ENCODE peak calls at places on chromosomes 6 and 20, in ten cellular contexts. One of them, this sample, is unnamed.

GRCh38 chr20:40511478-40511877 is 177.6 kb downstream of the MAFB start:
- DNase-seq in CD8-positive, alpha-beta T cell: no peak
- DNase-seq in Karpas-422: no peak
- DNase-seq in IMR-90: no peak
- DNase-seq in CD4-positive, alpha-beta memory T cell: no peak
- DNase-seq in mammary epithelial cell: peak
- DNase-seq in right cardiac atrium: no peak
- DNase-seq in sigmoid colon: peak
- DNase-seq in transverse colon: no peak
- DNase-seq in pancreas: no peak
- DNase-seq in this sample: no peak

GRCh38 chr6:144390886-144391285 is 105.8 kb downstream of the UTRN start:
- DNase-seq in CD8-positive, alpha-beta T cell: no peak
- DNase-seq in Karpas-422: no peak
- DNase-seq in IMR-90: peak
- DNase-seq in CD4-positive, alpha-beta memory T cell: no peak
- DNase-seq in mammary epithelial cell: no peak
- DNase-seq in right cardiac atrium: no peak
- DNase-seq in sigmoid colon: no peak
- DNase-seq in transverse colon: no peak
- DNase-seq in pancreas: no peak
- DNase-seq in this sample: no peak

GRCh38 chr6:38391909-38392614 is 247.7 kb downstream of the BTBD9 start:
- DNase-seq in CD8-positive, alpha-beta T cell: no peak
- DNase-seq in Karpas-422: no peak
- DNase-seq in IMR-90: peak
- DNase-seq in CD4-positive, alpha-beta memory T cell: no peak
- DNase-seq in mammary epithelial cell: no peak
- DNase-seq in right cardiac atrium: no peak
- DNase-seq in sigmoid colon: no peak
- DNase-seq in transverse colon: no peak
- DNase-seq in pancreas: no peak
- DNase-seq in this sample: no peak

GRCh38 chr20:60407011-60407771 is 449.0 kb downstream of the CDH26 start:
- DNase-seq in CD8-positive, alpha-beta T cell: no peak
- DNase-seq in Karpas-422: no peak
- DNase-seq in IMR-90: no peak
- DNase-seq in CD4-positive, alpha-beta memory T cell: no peak
- DNase-seq in mammary epithelial cell: no peak
- DNase-seq in right cardiac atrium: no peak
- DNase-seq in sigmoid colon: no peak
- DNase-seq in transverse colon: no peak
- DNase-seq in pancreas: no peak
- DNase-seq in this sample: no peak

GRCh38 chr6:158962371-158962770 is 37.6 kb downstream of the RSPH3 start:
- DNase-seq in CD8-positive, alpha-beta T cell: no peak
- DNase-seq in Karpas-422: no peak
- DNase-seq in IMR-90: no peak
- DNase-seq in CD4-positive, alpha-beta memory T cell: no peak
- DNase-seq in mammary epithelial cell: no peak
- DNase-seq in right cardiac atrium: no peak
- DNase-seq in sigmoid colon: no peak
- DNase-seq in transverse colon: no peak
- DNase-seq in pancreas: no peak
- DNase-seq in this sample: no peak

GRCh38 chr20:24989162-24989561 is 3.4 kb downstream of the APMAP start:
- DNase-seq in CD8-positive, alpha-beta T cell: no peak
- DNase-seq in Karpas-422: no peak
- DNase-seq in IMR-90: no peak
- DNase-seq in CD4-positive, alpha-beta memory T cell: no peak
- DNase-seq in mammary epithelial cell: no peak
- DNase-seq in right cardiac atrium: no peak
- DNase-seq in sigmoid colon: peak
- DNase-seq in transverse colon: no peak
- DNase-seq in pancreas: no peak
- DNase-seq in this sample: no peak

GRCh38 chr6:32047084-32047478 is 8.9 kb downstream of the CYP21A2 start:
- DNase-seq in CD8-positive, alpha-beta T cell: no peak
- DNase-seq in Karpas-422: no peak
- DNase-seq in IMR-90: peak
- DNase-seq in CD4-positive, alpha-beta memory T cell: no peak
- DNase-seq in mammary epithelial cell: no peak
- DNase-seq in right cardiac atrium: no peak
- DNase-seq in sigmoid colon: peak
- DNase-seq in transverse colon: peak
- DNase-seq in pancreas: no peak
- DNase-seq in this sample: peak

GRCh38 chr20:63891061-63892002 is 3.6 kb upstream of the DNAJC5 start:
- DNase-seq in CD8-positive, alpha-beta T cell: no peak
- DNase-seq in Karpas-422: no peak
- DNase-seq in IMR-90: no peak
- DNase-seq in CD4-positive, alpha-beta memory T cell: no peak
- DNase-seq in mammary epithelial cell: no peak
- DNase-seq in right cardiac atrium: no peak
- DNase-seq in sigmoid colon: no peak
- DNase-seq in transverse colon: no peak
- DNase-seq in pancreas: no peak
- DNase-seq in this sample: no peak

GRCh38 chr6:148620579-148621298 is 126.1 kb upstream of the UST start:
- DNase-seq in CD8-positive, alpha-beta T cell: no peak
- DNase-seq in Karpas-422: no peak
- DNase-seq in IMR-90: no peak
- DNase-seq in CD4-positive, alpha-beta memory T cell: no peak
- DNase-seq in mammary epithelial cell: no peak
- DNase-seq in right cardiac atrium: no peak
- DNase-seq in sigmoid colon: no peak
- DNase-seq in transverse colon: no peak
- DNase-seq in pancreas: no peak
- DNase-seq in this sample: no peak
- H3K27ac ChIP-seq in CD8-positive, alpha-beta T cell: no peak
- H3K27ac ChIP-seq in Karpas-422: no peak
- H3K27ac ChIP-seq in IMR-90: no peak
- H3K27ac ChIP-seq in CD4-positive, alpha-beta memory T cell: no peak
- H3K27ac ChIP-seq in mammary epithelial cell: no peak
- H3K27ac ChIP-seq in right cardiac atrium: no peak
- H3K27ac ChIP-seq in sigmoid colon: no peak
- H3K27ac ChIP-seq in transverse colon: no peak
- H3K27ac ChIP-seq in pancreas: no peak
- H3K27ac ChIP-seq in this sample: no peak

GRCh38 chr20:13494019-13494418 is 144.7 kb downstream of the TASP1 start:
- DNase-seq in CD8-positive, alpha-beta T cell: no peak
- DNase-seq in Karpas-422: no peak
- DNase-seq in IMR-90: peak
- DNase-seq in CD4-positive, alpha-beta memory T cell: no peak
- DNase-seq in mammary epithelial cell: peak
- DNase-seq in right cardiac atrium: no peak
- DNase-seq in sigmoid colon: no peak
- DNase-seq in transverse colon: no peak
- DNase-seq in pancreas: no peak
- DNase-seq in this sample: no peak
- H3K27ac ChIP-seq in CD8-positive, alpha-beta T cell: no peak
- H3K27ac ChIP-seq in Karpas-422: no peak
- H3K27ac ChIP-seq in IMR-90: no peak
- H3K27ac ChIP-seq in CD4-positive, alpha-beta memory T cell: no peak
- H3K27ac ChIP-seq in mammary epithelial cell: no peak
- H3K27ac ChIP-seq in right cardiac atrium: no peak
- H3K27ac ChIP-seq in sigmoid colon: peak
- H3K27ac ChIP-seq in transverse colon: peak
- H3K27ac ChIP-seq in pancreas: no peak
- H3K27ac ChIP-seq in this sample: no peak

DNA sequence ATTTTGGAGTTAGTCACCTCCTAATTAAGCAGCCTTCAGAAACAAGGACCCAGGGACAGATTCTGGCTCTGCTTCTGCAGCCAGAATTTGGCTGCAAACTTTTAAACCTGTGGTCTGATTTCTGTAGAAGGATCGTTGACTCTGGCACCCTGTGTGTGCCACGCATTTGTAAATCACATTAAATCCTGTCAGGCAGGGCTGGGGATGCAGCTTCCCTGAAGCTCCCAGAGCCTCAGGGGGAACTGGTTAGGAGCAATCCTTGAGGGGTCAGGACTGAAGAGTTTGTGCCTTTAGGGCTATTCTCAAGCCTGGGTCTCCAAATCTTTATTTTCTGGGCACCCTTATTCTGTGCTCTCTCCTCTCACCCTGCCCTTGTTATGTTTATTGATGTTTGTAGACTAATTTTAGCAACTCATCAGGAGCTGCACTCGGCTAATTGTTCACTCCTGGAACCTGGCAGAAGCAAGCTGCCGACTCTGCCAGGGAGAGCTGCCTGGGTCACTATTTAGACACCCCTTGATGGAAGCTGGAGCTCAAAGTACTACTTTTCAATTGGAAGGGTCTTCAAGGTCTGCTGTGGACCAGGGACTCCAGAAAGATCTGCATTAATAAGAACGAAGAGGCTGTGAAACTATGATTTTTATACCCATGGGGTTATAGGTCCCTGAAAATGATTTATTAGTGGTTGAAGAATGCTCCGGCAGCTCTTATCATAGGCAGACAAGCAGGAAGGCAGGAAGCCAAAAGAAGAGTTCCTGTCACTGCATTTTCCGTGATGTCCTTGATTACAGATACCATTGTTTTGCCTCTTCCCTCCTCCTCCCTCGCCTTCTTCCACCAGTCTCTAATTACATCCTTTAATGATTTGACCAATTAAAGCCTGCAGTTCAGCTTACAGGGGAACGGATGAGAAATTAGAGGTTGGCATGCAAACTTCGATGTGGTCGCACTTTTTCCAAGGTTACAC is 6.5 kb downstream of the NOX3 start:
- DNase-seq in CD8-positive, alpha-beta T cell: no peak
- DNase-seq in Karpas-422: no peak
- DNase-seq in IMR-90: no peak
- DNase-seq in CD4-positive, alpha-beta memory T cell: no peak
- DNase-seq in mammary epithelial cell: no peak
- DNase-seq in right cardiac atrium: no peak
- DNase-seq in sigmoid colon: no peak
- DNase-seq in transverse colon: no peak
- DNase-seq in pancreas: no peak
- DNase-seq in this sample: no peak
- H3K27ac ChIP-seq in CD8-positive, alpha-beta T cell: no peak
- H3K27ac ChIP-seq in Karpas-422: no peak
- H3K27ac ChIP-seq in IMR-90: no peak
- H3K27ac ChIP-seq in CD4-positive, alpha-beta memory T cell: no peak
- H3K27ac ChIP-seq in mammary epithelial cell: no peak
- H3K27ac ChIP-seq in right cardiac atrium: no peak
- H3K27ac ChIP-seq in sigmoid colon: no peak
- H3K27ac ChIP-seq in transverse colon: no peak
- H3K27ac ChIP-seq in pancreas: no peak
- H3K27ac ChIP-seq in this sample: no peak

GRCh38 chr20:38667417-38667956 is 56.8 kb upstream of the SLC32A1 start:
- DNase-seq in CD8-positive, alpha-beta T cell: no peak
- DNase-seq in Karpas-422: no peak
- DNase-seq in IMR-90: no peak
- DNase-seq in CD4-positive, alpha-beta memory T cell: no peak
- DNase-seq in mammary epithelial cell: no peak
- DNase-seq in right cardiac atrium: no peak
- DNase-seq in sigmoid colon: no peak
- DNase-seq in transverse colon: no peak
- DNase-seq in pancreas: no peak
- DNase-seq in this sample: no peak

GRCh38 chr20:38663660-38664059 is 60.6 kb upstream of the SLC32A1 start:
- DNase-seq in CD8-positive, alpha-beta T cell: no peak
- DNase-seq in Karpas-422: no peak
- DNase-seq in IMR-90: no peak
- DNase-seq in CD4-positive, alpha-beta memory T cell: no peak
- DNase-seq in mammary epithelial cell: no peak
- DNase-seq in right cardiac atrium: no peak
- DNase-seq in sigmoid colon: no peak
- DNase-seq in transverse colon: no peak
- DNase-seq in pancreas: no peak
- DNase-seq in this sample: no peak

GRCh38 chr20:38665886-38666285 is 58.4 kb upstream of the SLC32A1 start:
- DNase-seq in CD8-positive, alpha-beta T cell: no peak
- DNase-seq in Karpas-422: no peak
- DNase-seq in IMR-90: no peak
- DNase-seq in CD4-positive, alpha-beta memory T cell: no peak
- DNase-seq in mammary epithelial cell: no peak
- DNase-seq in right cardiac atrium: no peak
- DNase-seq in sigmoid colon: no peak
- DNase-seq in transverse colon: no peak
- DNase-seq in pancreas: no peak
- DNase-seq in this sample: no peak

GRCh38 chr20:38664284-38664683 is 60.0 kb upstream of the SLC32A1 start:
- DNase-seq in CD8-positive, alpha-beta T cell: no peak
- DNase-seq in Karpas-422: no peak
- DNase-seq in IMR-90: no peak
- DNase-seq in CD4-positive, alpha-beta memory T cell: no peak
- DNase-seq in mammary epithelial cell: no peak
- DNase-seq in right cardiac atrium: no peak
- DNase-seq in sigmoid colon: no peak
- DNase-seq in transverse colon: no peak
- DNase-seq in pancreas: no peak
- DNase-seq in this sample: no peak

GRCh38 chr20:38665094-38665493 is 59.2 kb upstream of the SLC32A1 start:
- DNase-seq in CD8-positive, alpha-beta T cell: no peak
- DNase-seq in Karpas-422: no peak
- DNase-seq in IMR-90: no peak
- DNase-seq in CD4-positive, alpha-beta memory T cell: no peak
- DNase-seq in mammary epithelial cell: no peak
- DNase-seq in right cardiac atrium: no peak
- DNase-seq in sigmoid colon: no peak
- DNase-seq in transverse colon: no peak
- DNase-seq in pancreas: no peak
- DNase-seq in this sample: no peak
- H3K27ac ChIP-seq in CD8-positive, alpha-beta T cell: no peak
- H3K27ac ChIP-seq in Karpas-422: no peak
- H3K27ac ChIP-seq in IMR-90: no peak
- H3K27ac ChIP-seq in CD4-positive, alpha-beta memory T cell: no peak
- H3K27ac ChIP-seq in mammary epithelial cell: no peak
- H3K27ac ChIP-seq in right cardiac atrium: no peak
- H3K27ac ChIP-seq in sigmoid colon: no peak
- H3K27ac ChIP-seq in transverse colon: no peak
- H3K27ac ChIP-seq in pancreas: no peak
- H3K27ac ChIP-seq in this sample: no peak

This sample was measured in substantia nigra.